ENCODE peak calls at places on chromosomes 4 and X, in nine cellular contexts. P is sigmoid colon, Y is H1, T is suprapubic skin, F is IMR-90, J is heart left ventricle, I is ovary, N is thyroid gland, E is A549. S is an unnamed sample.

GRCh38 chr4:151257704-151258103 is 19.3 kb upstream of the PRSS48 start:
- DNase-seq in P (no peak), Y (no peak), T (no peak), F (no peak), J (no peak), I (no peak), N (no peak), E (no peak), S (no peak)

GRCh38 chrX:32448320-32448719 is 763.0 kb downstream of the DMD start:
- DNase-seq in P (no peak), Y (no peak), T (no peak), F (no peak), J (no peak), I (no peak), N (no peak), E (no peak), S (no peak)

GRCh38 chr4:24078347-24078962 is 188.6 kb upstream of the PPARGC1A start:
- DNase-seq in P (no peak), Y (no peak), T (no peak), F (no peak), J (no peak), I (no peak), N (no peak), E (no peak), S (no peak)

GRCh38 chrX:30943984-30944383 is 54.9 kb upstream of the TAB3 start:
- DNase-seq in P (no peak), Y (no peak), T (no peak), F (no peak), J (no peak), I (no peak), N (no peak), E (no peak), S (no peak)

GRCh38 chr4:153107246-153107645 is 97.0 kb upstream of the TRIM2 start:
- DNase-seq in P (no peak), Y (no peak), T (no peak), F (no peak), J (no peak), I (no peak), N (no peak), E (no peak), S (no peak)

GRCh38 chrX:68196939-68197791 is 236.1 kb downstream of the OPHN1 start:
- DNase-seq in P (no peak), Y (no peak), T (no peak), F (peak), J (no peak), I (no peak), N (peak), E (peak), S (peak)

GRCh38 chr4:147837435-147837834 is 105.5 kb downstream of the ARHGAP10 start:
- DNase-seq in P (no peak), Y (no peak), T (no peak), F (no peak), J (no peak), I (no peak), N (no peak), E (peak), S (no peak)

GRCh38 chrX:101803451-101803850 is 128.4 kb downstream of the ZMAT1 start:
- DNase-seq in P (no peak), Y (no peak), T (no peak), F (peak), J (no peak), I (no peak), N (no peak), E (peak), S (no peak)

GRCh38 chrX:47247206-47247998 is 14.6 kb downstream of the USP11 start:
- DNase-seq in P (peak), Y (no peak), T (no peak), F (peak), J (no peak), I (no peak), N (no peak), E (no peak), S (no peak)

GRCh38 chrX:150527108-150527507 is 41.3 kb upstream of the MTM1 start:
- DNase-seq in P (no peak), Y (no peak), T (no peak), F (no peak), J (no peak), I (no peak), N (no peak), E (no peak), S (no peak)

GRCh38 chr4:6907658-6908191 is 1.9 kb upstream of the TBC1D14 start:
- DNase-seq in P (peak), Y (no peak), T (peak), F (no peak), J (no peak), I (peak), N (no peak), E (peak), S (no peak)

GRCh38 chr4:176896211-176896610 is 103.5 kb upstream of the VEGFC start:
- DNase-seq in P (no peak), Y (no peak), T (no peak), F (no peak), J (no peak), I (no peak), N (no peak), E (no peak), S (no peak)

GRCh38 chr4:54318904-54319303 is 89.8 kb downstream of the PDGFRA start:
- DNase-seq in P (no peak), Y (peak), T (no peak), F (peak), J (no peak), I (no peak), N (no peak), E (peak), S (no peak)

GRCh38 chr4:178894126-178894525 is 1451.9 kb upstream of the AGA start:
- DNase-seq in P (no peak), Y (no peak), T (no peak), F (no peak), J (no peak), I (no peak), N (peak), E (no peak), S (no peak)

GRCh38 chrX:68409154-68409553 is 24.1 kb downstream of the OPHN1 start:
- DNase-seq in P (no peak), Y (no peak), T (no peak), F (no peak), J (no peak), I (no peak), N (no peak), E (no peak), S (no peak)

GRCh38 chrX:154748712-154749339 is 2.1 kb downstream of the GAB3 start:
- DNase-seq in P (peak), Y (no peak), T (no peak), F (peak), J (peak), I (no peak), N (peak), E (peak), S (no peak)

GRCh38 chr4:7719354-7720174 is 220.1 kb downstream of the AFAP1 start:
- DNase-seq in P (no peak), Y (peak), T (no peak), F (no peak), J (peak), I (peak), N (peak), E (no peak), S (no peak)

GRCh38 chr4:7070729-7071511 is 3.1 kb upstream of the GRPEL1 start:
- DNase-seq in P (peak), Y (peak), T (peak), F (peak), J (peak), I (peak), N (peak), E (peak), S (peak)

GRCh38 chr4:30866907-30867306 is 146.7 kb downstream of the PCDH7 start:
- DNase-seq in P (no peak), Y (no peak), T (no peak), F (no peak), J (no peak), I (no peak), N (no peak), E (no peak), S (no peak)

GRCh38 chr4:173917255-173917960 is 366.1 kb downstream of the FBXO8 start:
- DNase-seq in P (no peak), Y (no peak), T (no peak), F (peak), J (no peak), I (no peak), N (no peak), E (no peak), S (no peak)

GRCh38 chr4:165784672-165785071 is 88.4 kb upstream of the TLL1 start:
- DNase-seq in P (no peak), Y (no peak), T (no peak), F (no peak), J (peak), I (no peak), N (no peak), E (no peak), S (no peak)

GRCh38 chrX:10525381-10525780 is 95.0 kb downstream of the MID1 start:
- DNase-seq in P (no peak), Y (no peak), T (no peak), F (no peak), J (no peak), I (no peak), N (no peak), E (no peak), S (no peak)

GRCh38 chrX:136735604-136736003 is 45.1 kb downstream of the ARHGEF6 start:
- DNase-seq in P (no peak), Y (no peak), T (no peak), F (no peak), J (no peak), I (no peak), N (no peak), E (no peak), S (no peak)

GRCh38 chr4:7628432-7628831 is 193.7 kb upstream of the PSAPL1 start:
- DNase-seq in P (no peak), Y (no peak), T (peak), F (no peak), J (no peak), I (no peak), N (no peak), E (no peak), S (no peak)

GRCh38 chr4:105677689-105678088 is 30.8 kb downstream of the INTS12 start:
- DNase-seq in P (no peak), Y (no peak), T (no peak), F (no peak), J (no peak), I (no peak), N (no peak), E (no peak), S (no peak)

GRCh38 chrX:15143825-15144121 is 126.1 kb downstream of the ASB9 start:
- DNase-seq in P (no peak), Y (no peak), T (no peak), F (no peak), J (no peak), I (no peak), N (no peak), E (no peak), S (no peak)

GRCh38 chr4:17762705-17763104 is 18.7 kb downstream of the FAM184B start:
- DNase-seq in P (no peak), Y (no peak), T (no peak), F (peak), J (no peak), I (no peak), N (no peak), E (peak), S (no peak)

GRCh38 chr4:6087669-6088068 is 69.4 kb upstream of the C4orf50 start:
- DNase-seq in P (peak), Y (peak), T (no peak), F (peak), J (peak), I (no peak), N (peak), E (peak), S (no peak)

GRCh38 chr4:8303081-8303480 is 33.5 kb downstream of the HTRA3 start:
- DNase-seq in P (peak), Y (no peak), T (peak), F (no peak), J (peak), I (peak), N (peak), E (no peak), S (peak)

GRCh38 chrX:147891886-147892285 is 19.8 kb upstream of the FMR1 start:
- DNase-seq in P (no peak), Y (no peak), T (no peak), F (peak), J (no peak), I (no peak), N (no peak), E (no peak), S (no peak)

GRCh38 chr4:188942606-188943005 is 803.4 kb downstream of the TRIML1 start:
- DNase-seq in P (no peak), Y (no peak), T (no peak), F (peak), J (no peak), I (no peak), N (no peak), E (no peak), S (no peak)

GRCh38 chr4:78024692-78025091 is 32.4 kb upstream of the FRAS1 start:
- DNase-seq in P (no peak), Y (no peak), T (no peak), F (no peak), J (no peak), I (no peak), N (no peak), E (no peak), S (no peak)

GRCh38 chr4:102642571-102643298 is 118.0 kb downstream of the MANBA start:
- DNase-seq in P (no peak), Y (no peak), T (no peak), F (peak), J (no peak), I (no peak), N (no peak), E (no peak), S (no peak)

GRCh38 chr4:40525811-40526598 is 103.7 kb downstream of the RBM47 start:
- DNase-seq in P (no peak), Y (peak), T (no peak), F (peak), J (no peak), I (no peak), N (peak), E (peak), S (peak)

GRCh38 chr4:169791064-169791463 is 33.3 kb upstream of the HPF1 start:
- DNase-seq in P (no peak), Y (no peak), T (no peak), F (no peak), J (no peak), I (no peak), N (no peak), E (peak), S (no peak)

GRCh38 chr4:80183196-80184052 is 13.9 kb upstream of the PRDM8 start:
- DNase-seq in P (peak), Y (no peak), T (peak), F (no peak), J (no peak), I (peak), N (no peak), E (no peak), S (no peak)

GRCh38 chrX:13647709-13648212 is 5.2 kb upstream of the TCEANC start:
- DNase-seq in P (peak), Y (no peak), T (peak), F (peak), J (peak), I (peak), N (no peak), E (peak), S (no peak)

GRCh38 chrX:31420711-31421151 is 348.9 kb upstream of the FTHL17 start:
- DNase-seq in P (no peak), Y (no peak), T (no peak), F (peak), J (no peak), I (no peak), N (peak), E (no peak), S (no peak)

GRCh38 chr4:145178740-145179139 is 1.6 kb downstream of the OTUD4 start:
- DNase-seq in P (no peak), Y (no peak), T (no peak), F (no peak), J (no peak), I (no peak), N (no peak), E (no peak), S (no peak)

GRCh38 chr4:145179201-145179860 is 1.1 kb downstream of the OTUD4 start:
- DNase-seq in P (peak), Y (no peak), T (peak), F (peak), J (peak), I (peak), N (peak), E (peak), S (no peak)

GRCh38 chr4:145181091-145181501 is 707 bp upstream of the OTUD4 start:
- DNase-seq in P (no peak), Y (no peak), T (no peak), F (no peak), J (no peak), I (no peak), N (no peak), E (no peak), S (no peak)

GRCh38 chr4:145182212-145182611 is 1.8 kb upstream of the OTUD4 start:
- DNase-seq in P (no peak), Y (no peak), T (no peak), F (no peak), J (no peak), I (no peak), N (no peak), E (no peak), S (no peak)

GRCh38 chr4:145180298-145181090 is at the start of gene OTUD4:
- DNase-seq in P (peak), Y (peak), T (peak), F (peak), J (peak), I (peak), N (peak), E (peak), S (peak)
- TF ChIP-seq CTCF in P (no peak), Y (no peak), T (no peak), F (peak), J (no peak), I (no peak), N (no peak), E (no peak), S (no peak)

GRCh38 chr4:118834070-118834469 is 1.9 kb downstream of the SEC24D start:
- DNase-seq in P (no peak), Y (no peak), T (no peak), F (no peak), J (no peak), I (no peak), N (no peak), E (no peak), S (no peak)

GRCh38 chr4:118836763-118837507 is 1.0 kb upstream of the SEC24D start:
- DNase-seq in P (no peak), Y (no peak), T (no peak), F (no peak), J (no peak), I (no peak), N (no peak), E (no peak), S (no peak)

GRCh38 chr4:118833192-118833820 is 2.6 kb downstream of the SEC24D start:
- DNase-seq in P (no peak), Y (no peak), T (no peak), F (no peak), J (no peak), I (no peak), N (no peak), E (no peak), S (no peak)

GRCh38 chr4:118834960-118835895 is 698 bp downstream of the SEC24D start:
- DNase-seq in P (peak), Y (no peak), T (peak), F (peak), J (peak), I (peak), N (peak), E (peak), S (peak)

DNA sequence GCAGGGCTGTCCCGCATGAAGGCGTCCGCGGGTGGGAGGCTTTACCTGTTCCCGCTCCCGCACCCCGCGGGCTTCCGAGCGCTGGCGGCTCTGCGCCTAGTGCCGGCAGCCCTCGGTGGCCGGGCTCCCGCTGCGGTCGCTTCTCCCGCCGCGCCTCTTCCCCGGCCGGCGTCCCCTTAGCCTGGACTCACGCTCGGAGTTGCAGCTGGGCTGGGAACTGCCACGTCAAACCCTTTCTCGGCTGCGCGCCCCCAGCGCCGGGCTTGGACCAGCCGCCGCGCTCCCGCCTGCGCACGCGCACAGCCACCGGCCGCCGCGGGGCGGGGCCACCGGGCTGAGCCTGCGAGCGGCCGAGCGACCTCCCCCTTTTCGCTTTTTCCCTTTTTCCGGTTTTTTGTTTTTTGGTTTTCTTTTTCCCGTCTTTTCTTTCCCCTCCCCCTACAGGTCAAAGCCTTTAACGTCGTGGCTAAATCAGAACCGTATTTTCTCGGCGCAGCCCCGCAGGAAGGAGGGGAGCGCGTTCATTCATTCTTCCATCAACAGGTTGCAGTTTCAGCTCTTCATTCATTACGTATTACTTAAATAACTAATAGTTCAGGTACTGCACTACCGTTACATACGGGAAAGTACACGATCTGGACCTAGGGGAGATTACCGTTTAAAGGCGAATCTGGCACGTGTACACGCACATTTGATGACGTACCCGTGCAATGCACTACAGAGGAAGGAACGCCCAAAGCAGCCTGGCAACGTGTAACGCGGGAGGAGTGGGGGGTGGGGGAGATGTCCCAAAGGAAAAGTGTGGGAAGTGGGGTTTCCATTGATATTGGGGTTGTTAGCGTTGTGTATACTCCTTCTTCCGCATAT is at the start of gene SEC24D:
- DNase-seq in P (peak), Y (peak), T (peak), F (peak), J (peak), I (peak), N (peak), E (peak), S (peak)
- TF ChIP-seq POLR2A in P (peak), Y (peak), T (no peak), F (peak), J (peak), I (peak), N (peak), E (no peak), S (no peak)

DNA sequence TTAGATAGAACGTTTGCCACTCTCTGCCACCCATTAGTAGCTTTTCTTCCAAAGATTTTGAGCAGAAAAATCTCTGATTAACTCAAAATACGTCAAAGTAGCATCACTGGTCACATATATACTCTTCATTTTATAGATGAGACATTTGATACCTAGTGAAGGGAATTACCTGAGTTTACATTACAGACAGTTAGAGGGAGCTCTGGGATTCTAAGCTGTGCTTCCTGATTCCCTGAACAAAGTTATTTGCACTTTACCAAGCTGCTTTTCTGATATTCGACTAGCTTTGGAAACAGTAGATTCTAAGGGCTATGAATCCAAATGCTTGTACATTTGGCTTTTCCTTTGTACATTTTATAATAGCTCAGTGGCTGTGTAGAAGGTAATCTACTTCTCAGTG is 1602.1 kb downstream of the STIM2 start:
- DNase-seq in P (no peak), Y (no peak), T (no peak), F (peak), J (no peak), I (no peak), N (no peak), E (no peak), S (no peak)
- TF ChIP-seq CTCF in P (no peak), Y (no peak), T (no peak), F (no peak), J (no peak), I (no peak), N (no peak), E (no peak), S (no peak)

GRCh38 chrX:113048896-113049295 is 208.3 kb upstream of the AMOT start:
- DNase-seq in P (no peak), Y (no peak), T (no peak), F (no peak), J (no peak), I (no peak), N (no peak), E (no peak), S (no peak)
- TF ChIP-seq POLR2A in P (no peak), Y (no peak), T (no peak), F (no peak), J (no peak), I (no peak), N (no peak), E (no peak), S (no peak)

DNA sequence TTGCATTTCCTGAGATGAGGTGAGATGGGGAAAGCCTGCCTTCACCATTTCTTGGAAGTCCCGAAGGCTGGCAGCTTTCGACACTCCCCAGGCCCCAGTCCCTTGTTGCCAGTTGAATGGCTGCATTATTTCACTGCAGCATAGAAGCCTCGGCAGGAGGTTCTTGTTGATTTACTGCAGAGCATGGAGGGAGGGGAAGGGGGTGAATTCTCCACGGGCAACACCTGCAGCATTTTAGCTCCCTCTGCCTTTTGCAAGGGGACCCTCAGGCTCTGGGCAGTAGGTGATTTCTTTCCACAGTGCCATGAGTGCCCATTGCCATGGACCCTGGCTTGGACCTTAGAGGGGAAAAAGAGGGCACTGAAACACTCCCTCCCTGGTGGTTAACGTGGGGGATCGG is 10.8 kb upstream of the BCLAF3 start:
- DNase-seq in P (no peak), Y (no peak), T (no peak), F (no peak), J (no peak), I (no peak), N (peak), E (no peak), S (no peak)
- TF ChIP-seq CTCF in P (no peak), Y (peak), T (no peak), F (no peak), J (no peak), I (no peak), N (no peak), E (no peak), S (no peak)